ENCODE peak calls at places on chromosomes 2 and 18, in five cellular contexts. F is H1, A is K562, V is HepG2, J is GM12878. K is an unnamed sample.

GRCh38 chr2:213429516-213429915 is 145.3 kb downstream of the SPAG16 start:
- DNase-seq in V (no peak), J (no peak), F (no peak), A (no peak), K (no peak)

GRCh38 chr2:72211359-72211758 is 63.7 kb upstream of the CYP26B1 start:
- DNase-seq in A (no peak), J (no peak), V (no peak), F (no peak), K (no peak)

GRCh38 chr2:96537734-96538486 is 1.4 kb downstream of the ARID5A start:
- DNase-seq in V (no peak), J (no peak), A (no peak), F (no peak), K (peak)

GRCh38 chr2:71700041-71700879 is 246.9 kb downstream of the DYSF start:
- DNase-seq in F (no peak), A (no peak), V (no peak), J (no peak), K (no peak)

GRCh38 chr18:50286391-50287027 is 983 bp downstream of the CXXC1 start:
- DNase-seq in V (no peak), A (peak), F (no peak), J (no peak), K (peak)

GRCh38 chr2:11296401-11296800 is 48.0 kb downstream of the ROCK2 start:
- DNase-seq in J (no peak), V (no peak), F (no peak), A (no peak), K (no peak)

GRCh38 chr2:59804662-59805258 is 748.7 kb downstream of the BCL11A start:
- DNase-seq in F (no peak), J (no peak), A (no peak), V (no peak), K (no peak)

GRCh38 chr2:158179660-158180059 is 78.0 kb downstream of the UPP2 start:
- DNase-seq in J (no peak), A (peak), V (peak), F (no peak), K (no peak)

GRCh38 chr2:237181844-237182243 is 96.2 kb downstream of the COPS8 start:
- DNase-seq in V (no peak), A (no peak), F (no peak), J (no peak), K (no peak)

GRCh38 chr2:189391201-189391600 is 50.1 kb upstream of the WDR75 start:
- DNase-seq in A (no peak), F (no peak), J (no peak), V (no peak), K (no peak)

GRCh38 chr18:48065601-48065995 is 135.1 kb upstream of the SMAD2 start:
- DNase-seq in J (no peak), A (no peak), V (no peak), F (no peak), K (peak)

GRCh38 chr2:68832161-68832869 is 38.9 kb downstream of the BMP10 start:
- DNase-seq in J (peak), V (no peak), F (no peak), A (peak), K (no peak)

GRCh38 chr2:224146356-224147160 is 107.5 kb upstream of the SERPINE2 start:
- DNase-seq in A (no peak), F (no peak), V (peak), J (no peak), K (no peak)

GRCh38 chr2:181313845-181314244 is 143.3 kb upstream of the ITGA4 start:
- DNase-seq in V (no peak), F (no peak), J (no peak), A (no peak), K (no peak)

GRCh38 chr18:68803371-68803770 is 5.5 kb downstream of the CCDC102B start:
- DNase-seq in J (no peak), V (no peak), A (no peak), F (no peak), K (no peak)

GRCh38 chr2:156937430-156937829 is 320.1 kb upstream of the GALNT5 start:
- DNase-seq in A (no peak), J (no peak), F (no peak), V (no peak), K (no peak)

GRCh38 chr2:47690132-47690531 is 92.8 kb upstream of the MSH6 start:
- DNase-seq in A (no peak), F (no peak), V (no peak), J (no peak), K (no peak)

GRCh38 chr2:7841751-7842150 is 840.1 kb upstream of the ID2 start:
- DNase-seq in V (no peak), F (no peak), A (no peak), J (no peak), K (no peak)

GRCh38 chr2:71714601-71715240 is 261.4 kb downstream of the DYSF start:
- DNase-seq in J (no peak), V (no peak), F (no peak), A (no peak), K (no peak)

GRCh38 chr2:150594299-150594698 is 106.8 kb upstream of the RND3 start:
- DNase-seq in V (no peak), A (no peak), J (no peak), F (no peak), K (no peak)

GRCh38 chr2:148720501-148720998 is 76.0 kb downstream of the EPC2 start:
- DNase-seq in F (no peak), A (peak), V (no peak), J (no peak), K (peak)

GRCh38 chr18:2641638-2642037 is 13.9 kb upstream of the SMCHD1 start:
- DNase-seq in F (no peak), V (no peak), J (peak), A (no peak), K (no peak)

GRCh38 chr18:74509856-74510769 is 13.9 kb downstream of the CNDP2 start:
- DNase-seq in V (no peak), J (no peak), F (no peak), A (no peak), K (no peak)

GRCh38 chr2:46816846-46817726 is 98.5 kb downstream of the MCFD2 start:
- DNase-seq in A (no peak), V (no peak), F (no peak), J (no peak), K (no peak)

GRCh38 chr2:201273330-201273983 is 13.1 kb downstream of the CASP8 start:
- DNase-seq in F (no peak), V (peak), J (no peak), A (no peak), K (no peak)

GRCh38 chr2:237790353-237790752 is 8.2 kb upstream of the RBM44 start:
- DNase-seq in F (no peak), A (no peak), J (no peak), V (no peak), K (no peak)

GRCh38 chr2:133418021-133418420 is 150.2 kb downstream of the NCKAP5 start:
- DNase-seq in V (no peak), F (no peak), A (no peak), J (peak), K (no peak)

GRCh38 chr2:61055557-61055956 is 10.1 kb upstream of the SANBR start:
- DNase-seq in V (no peak), F (no peak), J (no peak), A (no peak), K (no peak)

GRCh38 chr2:215171151-215171550 is 32.7 kb upstream of the ABCA12 start:
- DNase-seq in J (peak), F (no peak), V (no peak), A (no peak), K (no peak)

GRCh38 chr2:176151199-176152099 is at the start of gene HOXD4:
- DNase-seq in J (no peak), F (no peak), V (no peak), A (no peak), K (no peak)

GRCh38 chr18:54737986-54738385 is 90.3 kb upstream of the RAB27B start:
- DNase-seq in V (no peak), J (no peak), A (no peak), F (no peak), K (no peak)

GRCh38 chr18:36078751-36079529 is 11.6 kb upstream of the RPRD1A start:
- DNase-seq in V (peak), A (no peak), J (no peak), F (no peak), K (no peak)

GRCh38 chr18:46756559-46757201 is at the start of gene ST8SIA5:
- DNase-seq in V (no peak), A (no peak), J (no peak), F (peak), K (peak)

GRCh38 chr2:98465456-98466201 is 21.0 kb downstream of the INPP4A start:
- DNase-seq in V (no peak), J (peak), F (no peak), A (peak), K (peak)

GRCh38 chr2:211512746-211513145 is 956.3 kb downstream of the CPS1 start:
- DNase-seq in A (no peak), F (no peak), J (no peak), V (no peak), K (no peak)

GRCh38 chr18:35456181-35456850 is 41.4 kb downstream of the INO80C start:
- DNase-seq in F (no peak), A (peak), J (no peak), V (no peak), K (no peak)

GRCh38 chr2:10478298-10478625 is 30.1 kb upstream of the ODC1 start:
- DNase-seq in V (no peak), A (no peak), F (no peak), J (no peak), K (no peak)

GRCh38 chr2:7849027-7849426 is 832.8 kb upstream of the ID2 start:
- DNase-seq in A (no peak), J (no peak), V (no peak), F (no peak), K (no peak)

DNA sequence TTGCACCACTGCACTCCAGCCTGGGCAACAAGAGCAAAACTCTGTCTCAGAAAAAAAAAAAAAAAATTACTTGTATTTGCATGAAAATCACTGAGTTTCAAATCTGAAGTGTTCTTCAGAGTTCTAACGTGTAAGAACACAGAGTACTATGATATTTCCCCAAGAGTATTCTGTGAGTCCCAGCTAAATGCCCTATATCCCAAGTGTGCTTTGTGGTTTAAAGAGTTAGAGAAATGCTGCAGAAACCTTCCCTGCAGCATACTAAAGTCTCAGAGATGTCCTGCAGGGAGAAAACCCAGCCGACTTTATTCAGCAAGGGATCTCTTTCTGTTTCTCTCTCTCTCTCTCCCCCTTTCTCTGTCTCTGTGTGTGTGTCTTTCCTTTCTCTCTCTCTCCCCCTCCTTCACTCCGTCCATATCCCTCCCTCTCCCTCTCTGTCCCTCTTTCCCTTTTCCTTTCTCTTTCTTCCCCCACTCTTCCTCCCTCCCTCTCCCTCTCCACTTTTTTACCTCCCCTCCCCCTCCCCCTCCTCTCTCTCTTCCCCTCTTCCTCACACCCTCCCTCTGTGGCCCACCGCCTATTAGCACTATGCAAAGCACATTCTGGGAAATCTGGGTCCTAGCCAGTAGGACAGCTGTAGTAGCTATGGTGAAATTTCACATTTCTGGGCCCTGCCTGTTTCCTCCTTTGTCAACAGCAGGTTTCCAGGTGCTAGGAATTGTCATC is 54.2 kb downstream of the ACTR2 start:
- DNase-seq in F (no peak), V (no peak), A (no peak), J (no peak), K (no peak)
- TF ChIP-seq TAF1 in F (no peak), V (no peak), A (no peak), J (no peak), K (no peak)

DNA sequence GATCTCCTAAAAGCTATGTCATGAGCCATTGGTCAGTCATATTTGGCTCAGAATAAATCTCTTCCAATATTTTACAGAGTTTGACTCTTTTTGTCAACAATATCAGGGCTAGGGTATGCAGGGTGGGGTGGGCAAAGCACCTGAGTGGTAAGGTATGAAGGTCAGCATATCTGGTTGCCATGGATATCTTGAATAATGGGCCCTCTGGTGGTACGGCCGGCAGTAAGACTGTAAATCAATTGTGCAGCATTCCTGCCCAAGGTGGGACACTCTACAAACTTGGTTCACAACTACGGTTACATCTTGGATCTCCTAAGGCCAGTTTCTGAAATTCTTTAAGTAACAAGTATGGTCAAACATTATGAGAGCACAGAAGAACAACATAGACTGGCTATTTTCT is 119.6 kb downstream of the SPOPL start:
- DNase-seq in A (no peak), F (no peak), J (no peak), V (peak), K (no peak)
- TF ChIP-seq CTCF in A (no peak), F (no peak), J (no peak), V (peak), K (no peak)

GRCh38 chr2:233854241-233854981 is at the start of gene HJURP:
- DNase-seq in J (peak), V (peak), A (peak), F (peak), K (peak)
- TF ChIP-seq TAF1 in J (peak), V (peak), A (peak), F (peak), K (peak)

GRCh38 chr2:119352357-119352756 is 14.3 kb downstream of the C2orf76 start:
- DNase-seq in J (peak), A (peak), V (no peak), F (no peak), K (no peak)
- TF ChIP-seq CTCF in J (no peak), A (no peak), V (no peak), F (no peak), K (no peak)

GRCh38 chr2:173290518-173290917 is 64.2 kb upstream of the CDCA7 start:
- DNase-seq in A (peak), F (no peak), V (no peak), J (no peak), K (no peak)
- TF ChIP-seq TAF1 in A (no peak), F (no peak), V (no peak), J (no peak), K (no peak)

DNA sequence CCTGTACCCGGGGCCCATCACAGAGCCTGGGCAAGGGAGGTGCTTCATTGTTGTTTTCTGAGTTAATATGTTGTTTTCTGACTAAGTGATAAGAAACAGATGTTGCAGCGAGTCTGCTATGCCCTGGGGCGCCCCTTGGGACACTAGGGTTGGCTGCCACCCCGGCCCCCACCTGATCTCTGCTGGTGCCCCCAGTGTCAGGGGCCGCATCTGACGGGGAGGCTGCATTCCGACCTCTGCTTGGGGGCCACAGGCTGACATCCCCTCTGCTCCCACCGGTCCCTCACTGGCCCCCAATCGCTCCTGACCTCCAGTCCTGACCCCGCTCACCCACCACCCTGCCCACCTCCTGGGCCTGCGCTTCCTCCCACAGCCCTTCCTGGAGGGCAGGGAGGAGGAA is 65.9 kb downstream of the LONRF2 start:
- DNase-seq in A (no peak), F (no peak), V (no peak), J (no peak), K (peak)
- TF ChIP-seq CTCF in A (no peak), F (no peak), V (no peak), J (no peak), K (no peak)

GRCh38 chr2:229675569-229675968 is 38.8 kb downstream of the DNER start:
- DNase-seq in F (no peak), A (no peak), J (no peak), V (no peak), K (peak)

GRCh38 chr2:229673676-229674075 is 40.7 kb downstream of the DNER start:
- DNase-seq in F (no peak), J (no peak), V (no peak), A (no peak), K (no peak)

GRCh38 chr2:229674830-229675530 is 39.4 kb downstream of the DNER start:
- DNase-seq in F (no peak), V (no peak), J (no peak), A (no peak), K (no peak)

DNA sequence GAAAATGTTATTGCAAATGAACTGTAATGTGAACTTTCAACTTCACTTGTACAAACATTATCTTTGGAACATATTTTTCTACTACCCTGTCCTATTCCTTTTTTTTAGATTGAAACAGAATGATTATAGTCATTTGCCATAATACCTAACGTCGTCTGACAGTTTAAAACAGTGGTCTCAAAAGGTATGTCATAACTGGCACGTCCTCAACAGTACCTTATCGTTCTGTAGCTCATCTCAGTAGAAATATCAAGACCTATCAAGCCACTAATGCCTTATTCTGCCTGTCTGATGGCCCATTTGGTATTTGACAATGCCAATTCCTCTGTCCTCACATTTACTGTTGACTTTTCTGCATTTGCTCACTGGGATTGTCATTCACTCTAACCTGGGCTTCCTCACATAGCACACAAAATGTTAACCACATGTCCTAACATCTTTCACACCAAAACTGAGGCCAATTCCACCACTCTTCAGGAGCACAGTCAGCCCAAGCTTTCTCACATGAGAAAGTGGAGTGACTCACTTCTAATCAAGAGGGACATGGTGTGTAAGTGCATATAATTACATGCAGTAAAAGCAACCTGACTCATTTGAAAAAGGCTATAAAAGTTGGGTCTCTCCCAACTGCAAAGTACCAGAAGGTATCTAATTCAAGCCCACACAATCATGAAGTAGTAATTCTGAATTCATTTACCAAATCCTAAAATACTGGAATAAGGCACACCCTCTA is 34.8 kb downstream of the DNER start:
- DNase-seq in A (no peak), J (no peak), V (no peak), F (no peak), K (no peak)
- TF ChIP-seq TAF1 in A (no peak), J (no peak), V (no peak), F (no peak), K (no peak)

GRCh38 chr2:130727286-130727924 is 1.5 kb upstream of the GPR148 start:
- DNase-seq in A (peak), F (peak), V (no peak), J (peak), K (peak)
- TF ChIP-seq CTCF in A (peak), F (no peak), V (no peak), J (no peak), K (no peak)